ENCODE peak calls at places on chromosome X, in ten cellular contexts. D, F, H, C, T, Z, Q, M, U and W are unnamed samples.

GRCh38 chrX:111869639-111870034 is 6.3 kb upstream of the TRPC5OS start:
- DNase-seq in D (peak), F (no peak), H (peak), C (peak), T (peak), Z (no peak), Q (no peak), M (peak), U (peak), W (no peak)

GRCh38 chrX:129557844-129558243 is 17.8 kb downstream of the OCRL start:
- DNase-seq in D (no peak), F (no peak), H (no peak), C (no peak), T (no peak), Z (no peak), Q (no peak), M (no peak), U (peak), W (no peak)

GRCh38 chrX:7278356-7278755 is 130.4 kb upstream of the PUDP start:
- DNase-seq in D (no peak), F (no peak), H (no peak), C (no peak), T (no peak), Z (no peak), Q (no peak), M (no peak), U (no peak), W (no peak)

GRCh38 chrX:139126493-139126892 is 404.0 kb upstream of the F9 start:
- DNase-seq in D (peak), F (no peak), H (peak), C (peak), T (peak), Z (no peak), Q (no peak), M (no peak), U (no peak), W (no peak)

GRCh38 chrX:13646154-13646549 is 6.8 kb upstream of the TCEANC start:
- DNase-seq in D (peak), F (peak), H (peak), C (peak), T (peak), Z (no peak), Q (no peak), M (peak), U (peak), W (no peak)

GRCh38 chrX:137441711-137442110 is 124.2 kb upstream of the ZIC3 start:
- DNase-seq in D (no peak), F (no peak), H (no peak), C (no peak), T (no peak), Z (no peak), Q (no peak), M (no peak), U (no peak), W (no peak)

GRCh38 chrX:47316276-47317025 is 53.9 kb upstream of the ZNF157 start:
- DNase-seq in D (peak), F (no peak), H (peak), C (no peak), T (peak), Z (no peak), Q (no peak), M (no peak), U (peak), W (peak)

GRCh38 chrX:72029473-72030411 is 102.0 kb downstream of the RTL5 start:
- DNase-seq in D (no peak), F (no peak), H (peak), C (no peak), T (peak), Z (no peak), Q (no peak), M (no peak), U (peak), W (no peak)

GRCh38 chrX:12327836-12328235 is 189.6 kb downstream of the FRMPD4 start:
- DNase-seq in D (no peak), F (no peak), H (no peak), C (no peak), T (no peak), Z (no peak), Q (no peak), M (no peak), U (peak), W (no peak)

GRCh38 chrX:1477801-1478458 is 25.2 kb upstream of the ASMTL start:
- DNase-seq in D (no peak), F (no peak), H (no peak), C (no peak), T (peak), Z (no peak), Q (no peak), M (no peak), U (peak), W (peak)

GRCh38 chrX:6024204-6024603 is 204.5 kb downstream of the NLGN4X start:
- DNase-seq in D (no peak), F (no peak), H (no peak), C (no peak), T (no peak), Z (no peak), Q (no peak), M (no peak), U (no peak), W (no peak)

GRCh38 chrX:154748712-154749339 is 2.1 kb downstream of the GAB3 start:
- DNase-seq in D (peak), F (no peak), H (peak), C (peak), T (no peak), Z (no peak), Q (no peak), M (peak), U (peak), W (no peak)

GRCh38 chrX:49041683-49042529 is 1.3 kb downstream of the TFE3 start:
- DNase-seq in D (no peak), F (no peak), H (no peak), C (no peak), T (no peak), Z (no peak), Q (no peak), M (peak), U (peak), W (no peak)

GRCh38 chrX:11143931-11144678 is 33.0 kb downstream of the HCCS start:
- DNase-seq in D (peak), F (no peak), H (peak), C (peak), T (peak), Z (peak), Q (peak), M (peak), U (peak), W (peak)

GRCh38 chrX:129968968-129969367 is 13.5 kb upstream of the BCORL1 start:
- DNase-seq in D (no peak), F (no peak), H (no peak), C (no peak), T (no peak), Z (no peak), Q (no peak), M (no peak), U (no peak), W (no peak)

GRCh38 chrX:38552721-38553120 is 8.6 kb upstream of the TSPAN7 start:
- DNase-seq in D (no peak), F (no peak), H (no peak), C (no peak), T (no peak), Z (no peak), Q (no peak), M (no peak), U (no peak), W (no peak)

GRCh38 chrX:100673397-100673953 is 29.5 kb downstream of the SRPX2 start:
- DNase-seq in D (no peak), F (no peak), H (no peak), C (no peak), T (no peak), Z (no peak), Q (no peak), M (no peak), U (peak), W (no peak)

GRCh38 chrX:3443186-3443585 is 96.7 kb upstream of the MXRA5 start:
- DNase-seq in D (no peak), F (no peak), H (no peak), C (no peak), T (no peak), Z (no peak), Q (no peak), M (no peak), U (no peak), W (no peak)

GRCh38 chrX:76643590-76643989 is 216.1 kb downstream of the MAGEE1 start:
- DNase-seq in D (no peak), F (no peak), H (no peak), C (no peak), T (no peak), Z (no peak), Q (no peak), M (no peak), U (no peak), W (no peak)

GRCh38 chrX:137071596-137071995 is 37.8 kb upstream of the GPR101 start:
- DNase-seq in D (no peak), F (no peak), H (no peak), C (no peak), T (no peak), Z (no peak), Q (no peak), M (no peak), U (no peak), W (no peak)

GRCh38 chrX:108122748-108123147 is 31.2 kb downstream of the ATG4A start:
- DNase-seq in D (no peak), F (no peak), H (no peak), C (no peak), T (no peak), Z (no peak), Q (no peak), M (no peak), U (peak), W (no peak)

GRCh38 chrX:154412468-154412867 is 1.1 kb downstream of the TAFAZZIN start:
- DNase-seq in D (no peak), F (no peak), H (no peak), C (no peak), T (no peak), Z (no peak), Q (no peak), M (no peak), U (peak), W (peak)

GRCh38 chrX:135432881-135433521 is 11.3 kb downstream of the SMIM10L2A start:
- DNase-seq in D (no peak), F (peak), H (no peak), C (no peak), T (no peak), Z (no peak), Q (no peak), M (no peak), U (no peak), W (no peak)

GRCh38 chrX:38050806-38051205 is 44.5 kb downstream of the SYTL5 start:
- DNase-seq in D (no peak), F (no peak), H (no peak), C (no peak), T (no peak), Z (no peak), Q (no peak), M (no peak), U (no peak), W (no peak)

GRCh38 chrX:155968106-155968714 is 29.3 kb upstream of the IL9R start:
- DNase-seq in D (no peak), F (no peak), H (no peak), C (no peak), T (no peak), Z (no peak), Q (no peak), M (no peak), U (no peak), W (no peak)

GRCh38 chrX:9865804-9866471 is 79.7 kb downstream of the SHROOM2 start:
- DNase-seq in D (no peak), F (no peak), H (no peak), C (no peak), T (no peak), Z (no peak), Q (no peak), M (no peak), U (no peak), W (no peak)

GRCh38 chrX:72305286-72306084 is at the start of gene CITED1:
- DNase-seq in D (peak), F (no peak), H (no peak), C (peak), T (no peak), Z (no peak), Q (no peak), M (peak), U (peak), W (no peak)

GRCh38 chrX:71253253-71254091 is 468 bp downstream of the ZMYM3 start:
- DNase-seq in D (peak), F (peak), H (peak), C (peak), T (peak), Z (peak), Q (no peak), M (peak), U (peak), W (peak)

GRCh38 chrX:39633293-39633692 is 464.5 kb downstream of the BCOR start:
- DNase-seq in D (no peak), F (no peak), H (peak), C (no peak), T (no peak), Z (no peak), Q (no peak), M (no peak), U (peak), W (no peak)

GRCh38 chrX:110417128-110417527 is 58.5 kb downstream of the RTL9 start:
- DNase-seq in D (no peak), F (no peak), H (peak), C (no peak), T (no peak), Z (no peak), Q (no peak), M (no peak), U (no peak), W (no peak)

GRCh38 chrX:2677764-2678163 is 13.3 kb upstream of the CD99 start:
- DNase-seq in D (no peak), F (peak), H (no peak), C (peak), T (no peak), Z (no peak), Q (peak), M (no peak), U (peak), W (no peak)

GRCh38 chrX:43953218-43953617 is 20.0 kb downstream of the NDP start:
- DNase-seq in D (no peak), F (no peak), H (no peak), C (no peak), T (no peak), Z (no peak), Q (no peak), M (no peak), U (peak), W (no peak)